ENCODE peak calls at places on chromosome 22, in five cellular contexts. J is kidney, F is right lobe of liver, V is aorta, H is RWPE2. K is an unnamed sample. For H3K9me3, the result is how much of the 10 kb centered on the place peaks cover.

GRCh38 chr22:24482586-24482985 is 12.5 kb upstream of the UPB1 start:
- DNase-seq in J (no peak), F (no peak), V (no peak), H (no peak), K (no peak)

GRCh38 chr22:47174671-47175111 is 412.2 kb downstream of the TBC1D22A start:
- DNase-seq in J (peak), F (peak), V (peak), H (no peak), K (no peak)

GRCh38 chr22:44154431-44154942 is 26.2 kb upstream of the PARVG start:
- DNase-seq in J (no peak), F (no peak), V (no peak), H (no peak), K (no peak)

GRCh38 chr22:29478326-29479276 is 1.4 kb upstream of the NEFH start:
- DNase-seq in J (no peak), F (no peak), V (no peak), H (no peak), K (peak)

GRCh38 chr22:23199159-23199558 is 18.9 kb downstream of the BCR start:
- DNase-seq in J (peak), F (no peak), V (no peak), H (no peak), K (peak)

GRCh38 chr22:25843660-25844275 is 101.8 kb downstream of the MYO18B start:
- DNase-seq in J (no peak), F (no peak), V (no peak), H (no peak), K (no peak)

GRCh38 chr22:44047891-44048301 is 23.8 kb downstream of the PARVB start:
- DNase-seq in J (no peak), F (no peak), V (no peak), H (no peak), K (no peak)

GRCh38 chr22:29524440-29525191 is 28.9 kb downstream of the THOC5 start:
- DNase-seq in J (no peak), F (no peak), V (no peak), H (no peak), K (peak)

GRCh38 chr22:23237201-23237798 is 57.0 kb downstream of the BCR start:
- DNase-seq in J (peak), F (no peak), V (peak), H (no peak), K (no peak)

GRCh38 chr22:24149191-24149590 is 32.1 kb upstream of the SUSD2 start:
- DNase-seq in J (no peak), F (no peak), V (no peak), H (no peak), K (no peak)

GRCh38 chr22:21594865-21595452 is 27.4 kb downstream of the UBE2L3 start:
- DNase-seq in J (no peak), F (no peak), V (no peak), H (no peak), K (no peak)

GRCh38 chr22:42366815-42367581 is 65.2 kb downstream of the NFAM1 start:
- DNase-seq in J (no peak), F (peak), V (no peak), H (no peak), K (no peak)

GRCh38 chr22:22486132-22486899 is 22.2 kb downstream of the ZNF280B start:
- DNase-seq in J (no peak), F (no peak), V (no peak), H (no peak), K (no peak)

GRCh38 chr22:26514419-26515161 is 2.3 kb upstream of the TFIP11 start:
- DNase-seq in J (no peak), F (no peak), V (no peak), H (no peak), K (no peak)

GRCh38 chr22:19800761-19801244 is 40.2 kb downstream of the TBX1 start:
- DNase-seq in J (peak), F (peak), V (no peak), H (no peak), K (peak)

GRCh38 chr22:47128216-47129215 is 366.1 kb downstream of the TBC1D22A start:
- DNase-seq in J (no peak), F (peak), V (peak), H (no peak), K (no peak)

GRCh38 chr22:37547249-37547741 is 13.0 kb upstream of the CDC42EP1 start:
- DNase-seq in J (no peak), F (no peak), V (no peak), H (no peak), K (no peak)

GRCh38 chr22:29934596-29934995 is 51.6 kb downstream of the MTMR3 start:
- DNase-seq in J (no peak), F (no peak), V (no peak), H (no peak), K (no peak)

GRCh38 chr22:41919357-41920224 is 4.7 kb upstream of the SHISA8 start:
- DNase-seq in J (no peak), F (no peak), V (peak), H (no peak), K (no peak)

GRCh38 chr22:44919691-44920090 is 90.1 kb downstream of the PHF21B start:
- DNase-seq in J (peak), F (peak), V (no peak), H (peak), K (no peak)

GRCh38 chr22:50313021-50313420 is 5.6 kb upstream of the PLXNB2 start:
- DNase-seq in J (peak), F (peak), V (no peak), H (no peak), K (no peak)

GRCh38 chr22:36898690-36899089 is 14.7 kb upstream of the CSF2RB start:
- DNase-seq in J (no peak), F (no peak), V (no peak), H (no peak), K (no peak)

GRCh38 chr22:21568207-21569075 is 927 bp downstream of the UBE2L3 start:
- DNase-seq in J (no peak), F (no peak), V (peak), H (no peak), K (peak)

GRCh38 chr22:20271114-20271994 is 3.2 kb upstream of the RTN4R start:
- DNase-seq in J (no peak), F (no peak), V (no peak), H (no peak), K (no peak)

GRCh38 chr22:36323855-36324331 is 63.9 kb downstream of the MYH9 start:
- DNase-seq in J (peak), F (no peak), V (peak), H (no peak), K (no peak)

GRCh38 chr22:41619979-41620645 is 731 bp downstream of the DESI1 start:
- DNase-seq in J (peak), F (peak), V (peak), H (no peak), K (peak)

GRCh38 chr22:17939011-17939410 is 85.3 kb downstream of the MICAL3 start:
- DNase-seq in J (no peak), F (no peak), V (no peak), H (no peak), K (no peak)

GRCh38 chr22:17941501-17942406 is 82.6 kb downstream of the MICAL3 start:
- DNase-seq in J (no peak), F (no peak), V (no peak), H (no peak), K (no peak)

GRCh38 chr22:17939579-17939978 is 84.8 kb downstream of the MICAL3 start:
- DNase-seq in J (no peak), F (no peak), V (no peak), H (no peak), K (no peak)

GRCh38 chr22:17942721-17943120 is 81.6 kb downstream of the MICAL3 start:
- DNase-seq in J (no peak), F (no peak), V (no peak), H (no peak), K (no peak)

DNA sequence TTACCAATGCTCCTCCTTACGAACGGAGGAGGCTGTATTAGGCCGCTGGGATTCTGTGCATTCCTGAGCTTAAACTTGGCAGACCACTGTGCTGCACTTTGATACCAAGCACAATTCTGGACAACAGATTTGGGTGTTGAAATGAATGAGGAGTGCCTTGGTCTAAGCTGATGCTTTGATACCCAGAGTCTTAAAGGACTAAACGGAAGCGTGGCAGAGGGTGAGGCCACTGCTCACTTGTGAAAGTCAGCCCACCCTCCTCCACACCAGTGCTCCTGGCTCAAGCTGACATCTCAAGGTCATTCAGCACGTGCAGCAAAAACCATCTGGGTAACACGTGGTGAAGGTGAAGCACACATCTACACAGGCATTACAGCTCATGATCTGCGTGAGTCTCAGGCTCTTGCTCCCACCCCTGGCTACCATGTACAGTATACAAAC is 85.9 kb downstream of the MICAL3 start:
- DNase-seq in J (no peak), F (no peak), V (no peak), H (no peak), K (no peak)
- H3K9me3 ChIP-seq in J (under half), F (under half), V (under half), H (under half), K (under half)

GRCh38 chr22:45963821-45964220 is 13.1 kb downstream of the WNT7B start:
- DNase-seq in J (no peak), F (no peak), V (no peak), H (no peak), K (no peak)
- H3K9me3 ChIP-seq in J (under half), F (under half), V (under half), H (under half), K (under half)

DNA sequence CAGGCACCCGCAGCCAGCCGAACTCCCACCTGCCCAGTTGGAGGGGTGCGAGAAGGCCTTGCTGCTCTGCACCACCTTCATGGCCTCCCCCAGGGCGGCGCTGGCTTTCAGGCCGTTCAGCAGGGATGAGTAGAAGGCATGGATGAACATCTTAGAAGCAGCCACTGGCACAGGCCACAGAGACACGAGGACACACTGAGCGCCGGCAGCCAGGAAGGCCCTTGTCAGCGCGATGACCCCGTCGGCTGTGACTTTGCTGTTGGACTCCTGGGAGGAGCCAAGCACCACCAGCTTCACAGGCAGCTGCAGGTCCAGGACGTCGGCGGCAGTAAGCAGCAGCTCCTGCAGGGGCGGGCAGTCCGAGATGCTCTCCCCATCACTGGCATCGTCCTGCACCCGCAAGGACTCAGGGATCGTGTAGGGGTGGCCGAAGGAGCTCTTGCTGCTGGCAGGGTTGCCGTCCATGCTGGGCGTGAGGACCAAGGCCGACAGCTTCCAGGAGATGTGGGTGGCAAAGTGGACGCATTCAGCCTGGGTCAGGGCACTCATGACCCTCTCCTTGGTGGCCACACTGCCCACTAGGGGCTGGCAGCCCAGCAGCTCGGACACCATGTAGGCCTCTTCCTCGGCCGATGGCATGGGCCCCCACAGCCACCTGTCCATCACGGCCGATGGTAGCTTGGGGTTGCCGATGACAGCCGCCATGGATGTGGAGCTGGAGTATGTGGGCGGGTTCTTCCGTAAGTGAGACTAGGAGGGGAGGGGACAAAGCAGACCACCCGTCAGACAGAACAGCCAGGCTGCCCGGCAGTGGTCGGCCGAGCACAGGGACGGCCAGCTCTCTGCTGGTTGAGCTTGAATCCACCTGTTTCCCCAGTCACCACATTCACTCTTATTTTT is 79.7 kb upstream of the PITPNB start:
- DNase-seq in J (peak), F (peak), V (peak), H (peak), K (no peak)
- H3K9me3 ChIP-seq in J (under half), F (under half), V (under half), H (under half), K (under half)

GRCh38 chr22:48239461-48240164 is 1477.2 kb downstream of the TBC1D22A start:
- DNase-seq in J (no peak), F (peak), V (no peak), H (no peak), K (no peak)
- H3K9me3 ChIP-seq in J (under half), F (under half), V (under half), H (under half), K (under half)

GRCh38 chr22:49007013-49007653 is 820.5 kb downstream of the BRD1 start:
- DNase-seq in J (peak), F (no peak), V (peak), H (no peak), K (no peak)
- H3K9me3 ChIP-seq in J (under half), F (under half), V (under half), H (under half), K (under half)